ENCODE peak calls at places on chromosomes 13 and 19, in eight cellular contexts. C, E, K, M, L, P, G and U are unnamed samples.

GRCh38 chr13:98541701-98542203 is 35.2 kb downstream of the STK24 start:
- DNase-seq in C (no peak), E (no peak), K (no peak), M (no peak), L (no peak), P (peak), G (no peak), U (no peak)

GRCh38 chr13:111630411-111630810 is 310.0 kb downstream of the TEX29 start:
- DNase-seq in C (no peak), E (no peak), K (peak), M (no peak), L (no peak), P (no peak), G (no peak), U (no peak)

GRCh38 chr19:15123900-15124299 is 16.7 kb downstream of the SYDE1 start:
- DNase-seq in C (no peak), E (peak), K (no peak), M (no peak), L (no peak), P (no peak), G (no peak), U (peak)

GRCh38 chr13:54965881-54966280 is 1937.3 kb downstream of the OLFM4 start:
- DNase-seq in C (no peak), E (no peak), K (no peak), M (no peak), L (no peak), P (peak), G (no peak), U (no peak)

GRCh38 chr13:59625121-59625520 is 538.6 kb downstream of the DIAPH3 start:
- DNase-seq in C (no peak), E (no peak), K (no peak), M (no peak), L (no peak), P (no peak), G (no peak), U (no peak)

GRCh38 chr19:3095375-3096191 is 1.4 kb downstream of the GNA11 start:
- DNase-seq in C (no peak), E (peak), K (no peak), M (peak), L (peak), P (peak), G (peak), U (no peak)

GRCh38 chr13:113538689-113539058 is 45.9 kb upstream of the TFDP1 start:
- DNase-seq in C (no peak), E (no peak), K (no peak), M (peak), L (no peak), P (no peak), G (no peak), U (no peak)

GRCh38 chr19:55855160-55855559 is 18.8 kb downstream of the NLRP4 start:
- DNase-seq in C (no peak), E (no peak), K (no peak), M (no peak), L (no peak), P (no peak), G (no peak), U (no peak)

GRCh38 chr19:31083122-31083521 is 266.1 kb downstream of the TSHZ3 start:
- DNase-seq in C (no peak), E (no peak), K (no peak), M (no peak), L (no peak), P (no peak), G (no peak), U (no peak)

GRCh38 chr13:113322890-113323651 is 26.0 kb downstream of the LAMP1 start:
- DNase-seq in C (no peak), E (peak), K (no peak), M (no peak), L (no peak), P (no peak), G (no peak), U (no peak)

GRCh38 chr19:38298841-38299680 is 5.0 kb upstream of the C19orf33 start:
- DNase-seq in C (no peak), E (no peak), K (no peak), M (no peak), L (no peak), P (peak), G (no peak), U (no peak)

GRCh38 chr19:35673121-35673804 is 6.9 kb downstream of the UPK1A start:
- DNase-seq in C (peak), E (no peak), K (no peak), M (peak), L (peak), P (peak), G (peak), U (no peak)

GRCh38 chr19:31783592-31783991 is 434.4 kb upstream of the TSHZ3 start:
- DNase-seq in C (no peak), E (no peak), K (peak), M (no peak), L (no peak), P (no peak), G (no peak), U (no peak)

GRCh38 chr13:49806126-49806536 is 13.6 kb upstream of the KPNA3 start:
- DNase-seq in C (no peak), E (no peak), K (no peak), M (no peak), L (no peak), P (peak), G (no peak), U (no peak)

GRCh38 chr19:41569481-41570150 is 6.3 kb upstream of the CEACAM21 start:
- DNase-seq in C (no peak), E (no peak), K (no peak), M (no peak), L (no peak), P (no peak), G (no peak), U (no peak)